ENCODE peak calls at places on chromosomes 7 and 10, in seven cellular contexts. T is HCT116, G is HepG2, X is SK-N-SH, N is K562, Z is H1, W is GM12878. D is an unnamed sample.

GRCh38 chr10:103667390-103667789 is 173.9 kb downstream of the NEURL1 start:
- DNase-seq in Z (no peak), N (peak; percentile 83), X (no peak), W (no peak), G (no peak), T (no peak), D (no peak)

GRCh38 chr10:104049497-104050250 is 36.0 kb downstream of the COL17A1 start:
- DNase-seq in W (no peak), T (peak; percentile 37), Z (no peak), G (no peak), N (no peak), X (no peak), D (no peak)

GRCh38 chr7:106369349-106369748 is 84.6 kb upstream of the NAMPT start:
- DNase-seq in Z (no peak), X (no peak), W (no peak), N (no peak), G (no peak), T (no peak), D (no peak)

GRCh38 chr7:127922661-127923060 is 108.6 kb downstream of the LRRC4 start:
- DNase-seq in Z (no peak), N (no peak), G (no peak), T (no peak), W (no peak), X (no peak), D (no peak)

GRCh38 chr7:116231543-116232401 is 21.4 kb downstream of the TES start:
- DNase-seq in Z (no peak), X (no peak), T (no peak), N (peak; percentile 67), G (peak; percentile 49), W (no peak), D (peak; percentile 35)

GRCh38 chr10:97618285-97618684 is 15.0 kb downstream of the MORN4 start:
- DNase-seq in G (no peak), T (no peak), N (no peak), X (no peak), W (no peak), Z (no peak), D (no peak)

GRCh38 chr10:35413985-35414861 is 77.9 kb downstream of the CCNY start:
- DNase-seq in X (no peak), N (peak; percentile 85), Z (no peak), T (no peak), W (no peak), G (peak; percentile 46), D (no peak)

GRCh38 chr10:25756784-25757183 is 177.2 kb upstream of the MYO3A start:
- DNase-seq in X (no peak), W (no peak), Z (no peak), N (no peak), T (no peak), G (no peak), D (no peak)

GRCh38 chr10:131127122-131127589 is 184.4 kb downstream of the TCERG1L start:
- DNase-seq in X (no peak), G (no peak), T (no peak), W (no peak), N (no peak), Z (no peak), D (no peak)

GRCh38 chr7:36072620-36073019 is 80.4 kb upstream of the EEPD1 start:
- DNase-seq in G (no peak), N (no peak), W (no peak), X (no peak), T (no peak), Z (no peak), D (no peak)

GRCh38 chr10:110556296-110556695 is 11.2 kb upstream of the SMC3 start:
- DNase-seq in N (no peak), W (no peak), G (no peak), T (no peak), X (no peak), Z (no peak), D (no peak)

GRCh38 chr7:144001543-144001942 is 1.4 kb downstream of the OR6B1 start:
- DNase-seq in T (no peak), Z (no peak), N (no peak), W (no peak), G (no peak), X (no peak), D (no peak)

GRCh38 chr10:11724938-11725776 is 17.0 kb upstream of the ECHDC3 start:
- DNase-seq in G (peak; percentile 80), W (peak; percentile 60), Z (no peak), X (peak; percentile 78), N (peak; percentile 81), T (peak; percentile 56), D (peak; percentile 89)

GRCh38 chr7:100983451-100984187 is 14.3 kb downstream of the MUC12 start:
- DNase-seq in N (no peak), X (no peak), G (no peak), W (no peak), Z (no peak), T (peak; percentile 6), D (no peak)

GRCh38 chr10:131257027-131257426 is 54.5 kb downstream of the TCERG1L start:
- DNase-seq in W (no peak), T (no peak), X (no peak), Z (no peak), N (no peak), G (no peak), D (no peak)

GRCh38 chr10:20494474-20494873 is 402.6 kb downstream of the NEBL start:
- DNase-seq in W (no peak), G (no peak), N (no peak), X (no peak), Z (no peak), T (no peak), D (no peak)

GRCh38 chr10:99711129-99711719 is 20.7 kb downstream of the COX15 start:
- DNase-seq in G (peak; percentile 51), T (peak; percentile 54), W (peak; percentile 15), N (peak; percentile 68), X (peak; percentile 39), Z (no peak), D (peak; percentile 23)

GRCh38 chr7:123594813-123595241 is 6.8 kb upstream of the ASB15 start:
- DNase-seq in T (no peak), G (peak; percentile 59), W (no peak), X (no peak), Z (peak; percentile 64), N (peak; percentile 84), D (no peak)

GRCh38 chr10:133481657-133482056 is 27.9 kb downstream of the SCART1 start:
- DNase-seq in X (no peak), Z (no peak), G (no peak), T (no peak), N (no peak), W (no peak), D (no peak)

GRCh38 chr7:158432369-158433270 is 155.0 kb downstream of the PTPRN2 start:
- DNase-seq in G (peak; percentile 95), X (peak; percentile 35), N (no peak), Z (no peak), W (no peak), T (no peak), D (no peak)

GRCh38 chr10:58957517-58957916 is 218.9 kb upstream of the PHYHIPL start:
- DNase-seq in Z (no peak), T (no peak), X (no peak), N (no peak), G (no peak), W (no peak), D (no peak)

GRCh38 chr7:158350166-158350900 is 237.3 kb downstream of the PTPRN2 start:
- DNase-seq in Z (no peak), G (no peak), X (no peak), W (no peak), T (no peak), N (no peak), D (no peak)

GRCh38 chr7:114183311-114184105 is 231.1 kb upstream of the FOXP2 start:
- DNase-seq in W (no peak), N (no peak), X (no peak), Z (no peak), G (no peak), T (no peak), D (no peak)

GRCh38 chr7:6642861-6643640 is 5.9 kb downstream of the ZNF316 start:
- DNase-seq in X (no peak), N (no peak), W (no peak), T (no peak), Z (no peak), G (no peak), D (no peak)

GRCh38 chr7:114530074-114530611 is 115.5 kb downstream of the FOXP2 start:
- DNase-seq in W (no peak), G (no peak), T (no peak), N (no peak), Z (no peak), X (no peak), D (no peak)

GRCh38 chr10:27143686-27144085 is 10.5 kb downstream of the YME1L1 start:
- DNase-seq in G (no peak), W (no peak), Z (no peak), T (no peak), X (no peak), N (no peak), D (no peak)

GRCh38 chr10:27138277-27138676 is 15.9 kb downstream of the YME1L1 start:
- DNase-seq in X (no peak), Z (no peak), T (no peak), G (no peak), N (no peak), W (no peak), D (no peak)
- TF ChIP-seq JUND in X (no peak), Z (no peak), T (no peak), G (no peak), N (no peak), W (no peak), D (no peak)

GRCh38 chr10:108064856-108065255 is 900.4 kb upstream of the SORCS1 start:
- DNase-seq in X (no peak), T (no peak), N (no peak), G (no peak), W (no peak), Z (no peak), D (no peak)
- TF ChIP-seq JUND in X (no peak), T (no peak), N (no peak), G (no peak), W (no peak), Z (no peak), D (no peak)

DNA sequence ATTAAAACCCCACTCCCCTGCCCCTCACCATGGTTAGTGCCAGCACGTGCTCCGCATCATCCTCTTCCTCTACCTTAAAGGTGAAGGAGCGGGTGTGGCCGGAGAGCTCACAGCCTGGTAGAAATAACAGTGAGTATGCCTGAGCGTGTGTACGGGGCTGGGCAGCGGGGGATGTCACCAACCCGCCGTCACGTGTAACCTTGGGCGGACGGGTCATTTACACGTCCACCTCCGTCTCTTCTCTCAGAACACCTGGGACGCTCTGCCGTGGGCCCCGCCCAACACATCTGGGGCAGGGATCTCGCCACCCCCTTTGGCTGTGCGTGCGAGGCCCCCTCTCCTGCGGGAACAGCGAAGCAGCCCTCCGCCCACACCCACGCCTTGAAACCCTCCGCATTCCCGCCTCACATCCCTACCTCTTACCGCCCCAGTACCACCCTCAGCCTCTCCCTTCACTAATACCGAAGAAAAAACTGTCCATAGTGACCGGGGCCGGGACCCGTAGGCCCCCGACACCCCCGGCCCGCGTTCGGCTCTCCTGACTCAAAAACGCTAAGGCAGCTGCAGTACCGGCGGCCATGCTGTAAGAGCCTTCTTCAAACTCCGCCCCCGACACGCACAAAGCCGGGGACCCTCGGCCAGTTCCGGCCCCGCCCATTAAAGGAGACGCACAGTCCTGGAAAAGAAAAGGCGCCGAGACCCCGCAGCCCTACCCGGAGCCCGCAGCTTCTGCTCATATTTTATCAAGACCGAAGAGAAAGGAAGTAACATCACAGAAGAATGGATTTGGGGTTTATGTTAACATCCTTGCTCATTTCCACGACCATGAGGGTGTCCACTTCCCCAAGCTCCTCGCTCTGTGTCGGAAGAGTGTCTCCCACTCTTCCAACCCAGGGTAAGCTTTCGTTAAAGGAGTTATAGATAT is at the start of gene NPM3:
- DNase-seq in W (no peak), X (peak; percentile 94), T (peak; percentile 59), G (peak; percentile 76), N (peak; percentile 89), Z (peak; percentile 91), D (peak; percentile 96)
- TF ChIP-seq JUND in W (no peak), X (no peak), T (no peak), G (no peak), N (no peak), Z (no peak), D (no peak)

GRCh38 chr7:12583922-12584321 is 13.4 kb downstream of the SCIN start:
- DNase-seq in X (no peak), T (no peak), G (peak; percentile 27), W (no peak), N (no peak), Z (no peak), D (no peak)
- TF ChIP-seq JUND in X (no peak), T (no peak), G (no peak), W (no peak), N (no peak), Z (no peak), D (no peak)

D was measured in T47D.